ENCODE peak calls at places on chromosomes 12 and 14, in nine cellular contexts. B, S, U, E, W, N, P, C and A are unnamed samples.

GRCh38 chr14:23068792-23069412 is 11.6 kb upstream of the CDH24 start:
- DNase-seq in B (no peak), S (no peak), U (peak; percentile 65), E (peak; percentile 86), W (peak; percentile 79), N (peak; percentile 62), P (peak; percentile 96), C (peak; percentile 69), A (peak; percentile 82)

GRCh38 chr12:27500546-27500945 is 23.5 kb upstream of the PPFIBP1 start:
- DNase-seq in B (no peak), S (no peak), U (no peak), E (no peak), W (no peak), N (no peak), P (no peak), C (no peak), A (no peak)

GRCh38 chr14:99649219-99649618 is 4.3 kb downstream of the HHIPL1 start:
- DNase-seq in B (no peak), S (no peak), U (no peak), E (no peak), W (no peak), N (no peak), P (no peak), C (no peak), A (no peak)

GRCh38 chr12:69107541-69107940 is 131.8 kb upstream of the CPSF6 start:
- DNase-seq in B (no peak), S (no peak), U (no peak), E (no peak), W (no peak), N (no peak), P (peak; percentile 33), C (no peak), A (no peak)

GRCh38 chr14:20679907-20680306 is 4.5 kb upstream of the RNASE4 start:
- DNase-seq in B (no peak), S (no peak), U (no peak), E (no peak), W (no peak), N (no peak), P (peak; percentile 36), C (no peak), A (peak; percentile 38)

GRCh38 chr14:74886001-74886400 is 4.3 kb downstream of the DLST start:
- DNase-seq in B (no peak), S (no peak), U (no peak), E (no peak), W (no peak), N (no peak), P (peak; percentile 96), C (peak; percentile 90), A (no peak)

GRCh38 chr14:76314521-76314951 is 61.4 kb upstream of the ESRRB start:
- DNase-seq in B (no peak), S (no peak), U (no peak), E (no peak), W (no peak), N (no peak), P (no peak), C (no peak), A (no peak)

GRCh38 chr12:65824314-65824563 is at the start of gene HMGA2:
- DNase-seq in B (no peak), S (no peak), U (no peak), E (no peak), W (peak; percentile 50), N (no peak), P (peak; percentile 82), C (no peak), A (no peak)

GRCh38 chr12:75825686-75826085 is 205.9 kb downstream of the PHLDA1 start:
- DNase-seq in B (no peak), S (no peak), U (no peak), E (no peak), W (no peak), N (no peak), P (no peak), C (no peak), A (peak; percentile 59)

GRCh38 chr12:128259556-128260070 is 7.4 kb upstream of the TMEM132C start:
- DNase-seq in B (no peak), S (peak; percentile 34), U (no peak), E (peak; percentile 66), W (no peak), N (no peak), P (peak; percentile 50), C (no peak), A (peak; percentile 32)

GRCh38 chr12:88638388-88638787 is 58.1 kb upstream of the KITLG start:
- DNase-seq in B (no peak), S (no peak), U (no peak), E (no peak), W (no peak), N (no peak), P (no peak), C (no peak), A (no peak)

GRCh38 chr14:83816755-83817154 is 1713.2 kb upstream of the FLRT2 start:
- DNase-seq in B (no peak), S (no peak), U (no peak), E (no peak), W (no peak), N (no peak), P (peak; percentile 84), C (no peak), A (no peak)

GRCh38 chr12:40342010-40342409 is 117.2 kb downstream of the LRRK2 start:
- DNase-seq in B (no peak), S (no peak), U (no peak), E (no peak), W (no peak), N (no peak), P (no peak), C (no peak), A (no peak)